ENCODE peak calls at places on chromosomes 2 and 18, in nine cellular contexts. Q is ELF-1; P is SK-MEL-5; S is T-helper 9 cell; Y is epithelial cell of esophagus; U is stimulated activated CD4-positive, alpha-beta T cell treated with anti-CD3 and anti-CD28 coated beads, Interleukin-1b, Interleukin-23, amount 100 ng/mL, for 1 hour; H is left ventricle myocardium superior; R is C1 segment of cervical spinal cord; G is WERI-Rb-1. M is an unnamed sample.

GRCh38 chr2:132412021-132412420 is 4.6 kb upstream of the GPR39 start:
- DNase-seq in Q (no peak), P (no peak), S (no peak), Y (no peak), U (no peak), H (no peak), R (no peak), G (peak), M (no peak)

GRCh38 chr18:13453714-13454113 is 235.2 kb downstream of the LDLRAD4 start:
- DNase-seq in Q (no peak), P (no peak), S (no peak), Y (no peak), U (no peak), H (peak), R (no peak), G (no peak), M (no peak)

GRCh38 chr2:173193925-173194324 is 118.3 kb downstream of the MAP3K20 start:
- DNase-seq in Q (no peak), P (no peak), S (no peak), Y (peak), U (no peak), H (no peak), R (no peak), G (no peak), M (no peak)

GRCh38 chr2:8654041-8654440 is 27.8 kb upstream of the ID2 start:
- DNase-seq in Q (no peak), P (no peak), S (no peak), Y (no peak), U (no peak), H (no peak), R (no peak), G (no peak), M (no peak)

GRCh38 chr18:22286576-22286975 is 117.2 kb downstream of the GATA6 start:
- DNase-seq in Q (no peak), P (peak), S (no peak), Y (peak), U (no peak), H (peak), R (no peak), G (no peak), M (no peak)

GRCh38 chr2:237297421-237298155 is 116.4 kb downstream of the COL6A3 start:
- DNase-seq in Q (peak), P (no peak), S (no peak), Y (no peak), U (no peak), H (no peak), R (no peak), G (no peak), M (no peak)

GRCh38 chr18:48543228-48543627 is 4.4 kb downstream of the CTIF start:
- DNase-seq in Q (peak), P (no peak), S (no peak), Y (peak), U (no peak), H (no peak), R (no peak), G (no peak), M (no peak)

GRCh38 chr2:62814132-62814531 is 108.6 kb downstream of the EHBP1 start:
- DNase-seq in Q (no peak), P (no peak), S (no peak), Y (peak), U (no peak), H (no peak), R (no peak), G (no peak), M (no peak)

GRCh38 chr2:75525434-75526308 is 35.1 kb downstream of the EVA1A start:
- DNase-seq in Q (no peak), P (no peak), S (no peak), Y (peak), U (no peak), H (no peak), R (no peak), G (no peak), M (no peak)